ENCODE peak calls at places on chromosomes 3 and 15, in five cellular contexts. B is foreskin fibroblast, H is OCI-LY7, X is GM06990, I is A549. Z is an unnamed sample.

GRCh38 chr3:149784064-149784704 is 8.2 kb downstream of the ANKUB1 start:
- DNase-seq in H (no peak), X (no peak), B (peak; percentile 32), I (no peak), Z (no peak)

GRCh38 chr3:23992051-23992628 is 47.1 kb downstream of the NR1D2 start:
- DNase-seq in I (no peak), X (no peak), H (no peak), B (peak; percentile 53), Z (no peak)

GRCh38 chr15:90402230-90402629 is 14.2 kb downstream of the IQGAP1 start:
- DNase-seq in H (no peak), X (no peak), I (no peak), B (peak; percentile 91), Z (no peak)

GRCh38 chr3:3765661-3766060 is 33.6 kb upstream of the LRRN1 start:
- DNase-seq in X (no peak), I (no peak), B (no peak), H (no peak), Z (no peak)

GRCh38 chr3:149277338-149277813 is 55.7 kb upstream of the CP start:
- DNase-seq in H (peak; percentile 70), X (no peak), B (peak; percentile 82), I (peak; percentile 38), Z (no peak)

GRCh38 chr3:187714404-187714979 is 12.1 kb upstream of the RTP2 start:
- DNase-seq in B (peak; percentile 89), X (peak; percentile 28), I (peak; percentile 59), H (peak; percentile 82), Z (peak; percentile 66)

GRCh38 chr3:59908700-59909099 is 858.9 kb upstream of the CFAP20DC start:
- DNase-seq in B (no peak), I (no peak), H (no peak), X (no peak), Z (no peak)

GRCh38 chr3:16548721-16549120 is 35.2 kb upstream of the RFTN1 start:
- DNase-seq in H (no peak), I (no peak), X (no peak), B (peak; percentile 72), Z (no peak)

GRCh38 chr15:49927462-49927861 is 191.6 kb downstream of the ATP8B4 start:
- DNase-seq in I (no peak), B (peak; percentile 75), H (no peak), X (no peak), Z (no peak)

GRCh38 chr15:81111018-81111417 is 23.1 kb upstream of the CFAP161 start:
- DNase-seq in I (no peak), X (no peak), H (no peak), B (no peak), Z (no peak)

GRCh38 chr15:81107889-81108288 is 26.2 kb upstream of the CFAP161 start:
- DNase-seq in H (no peak), I (no peak), B (no peak), X (no peak), Z (no peak)

GRCh38 chr15:81105521-81105920 is 28.5 kb upstream of the CFAP161 start:
- DNase-seq in X (no peak), B (no peak), I (no peak), H (no peak), Z (no peak)

GRCh38 chr15:81106560-81106959 is 27.5 kb upstream of the CFAP161 start:
- DNase-seq in B (peak; percentile 88), I (peak; percentile 61), H (peak; percentile 54), X (peak; percentile 17), Z (peak; percentile 72)

DNA sequence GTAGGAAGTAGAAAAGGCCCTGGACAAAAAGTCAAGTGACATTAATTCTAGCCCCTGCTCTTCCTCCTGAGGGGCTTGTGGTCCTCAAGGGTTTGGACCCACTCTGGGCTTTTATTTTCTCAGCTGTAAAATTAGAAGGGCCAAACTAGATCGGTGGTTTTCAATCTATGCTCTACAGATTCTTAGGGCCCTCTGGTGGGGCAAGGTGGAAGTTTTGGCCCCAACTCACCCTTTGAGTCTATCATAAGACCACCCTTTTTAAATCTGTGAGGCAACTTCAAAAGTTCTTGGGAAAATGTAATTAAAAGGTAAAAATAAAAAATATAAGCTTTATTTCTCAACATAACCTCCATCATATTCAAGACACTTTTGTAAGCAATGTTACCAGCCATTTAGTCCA is 25.6 kb upstream of the CFAP161 start:
- DNase-seq in B (no peak), H (peak; percentile 38), I (no peak), X (no peak), Z (no peak)
- TF ChIP-seq CTCF in B (peak; percentile 55), H (peak; percentile 81), I (peak; percentile 26), X (peak; percentile 74), Z (peak; percentile 42)

GRCh38 chr3:138023754-138024153 is 13.8 kb downstream of the CLDN18 start:
- DNase-seq in H (no peak), X (no peak), I (no peak), B (no peak), Z (no peak)
- TF ChIP-seq CTCF in H (no peak), X (no peak), I (no peak), B (no peak), Z (no peak)

GRCh38 chr3:131702156-131702555 is 199.4 kb upstream of the MRPL3 start:
- DNase-seq in X (no peak), I (no peak), B (peak; percentile 44), H (no peak), Z (no peak)
- TF ChIP-seq CTCF in X (no peak), I (no peak), B (no peak), H (no peak), Z (no peak)

GRCh38 chr15:28934645-28935044 is 48.9 kb downstream of the APBA2 start:
- DNase-seq in I (no peak), X (no peak), B (no peak), H (no peak), Z (no peak)

GRCh38 chr15:28936081-28936480 is 50.3 kb downstream of the APBA2 start:
- DNase-seq in B (no peak), H (no peak), I (no peak), X (no peak), Z (no peak)

GRCh38 chr15:28936481-28936881 is 50.7 kb downstream of the APBA2 start:
- DNase-seq in X (no peak), H (no peak), B (no peak), I (no peak), Z (no peak)

GRCh38 chr15:28933710-28934445 is 48.1 kb downstream of the APBA2 start:
- DNase-seq in X (no peak), B (peak; percentile 23), I (no peak), H (no peak), Z (no peak)

DNA sequence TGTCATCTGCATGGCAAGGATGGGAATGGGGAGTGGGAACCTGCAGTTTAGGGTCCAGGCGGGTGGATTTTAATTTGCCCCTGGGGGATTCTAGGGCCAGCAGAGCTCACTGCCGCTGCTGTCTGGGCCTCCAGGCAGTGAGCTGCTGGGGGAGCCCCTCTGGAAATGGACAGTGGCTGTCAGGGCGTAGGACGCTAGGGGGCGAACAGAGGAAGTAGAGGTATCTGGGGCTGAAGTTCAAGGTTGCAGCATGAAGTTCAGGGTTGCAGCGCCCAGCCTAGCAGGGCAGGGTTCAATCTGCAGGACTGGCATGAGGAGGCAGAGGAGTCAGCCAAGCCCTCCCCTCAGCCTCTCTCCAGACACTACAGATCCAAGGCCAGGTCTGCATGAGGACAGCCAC is 49.5 kb downstream of the APBA2 start:
- DNase-seq in I (peak; percentile 46), B (peak; percentile 44), X (no peak), H (peak; percentile 48), Z (peak; percentile 44)
- TF ChIP-seq CTCF in I (peak; percentile 41), B (no peak), X (peak; percentile 64), H (peak; percentile 75), Z (peak; percentile 29)

GRCh38 chr15:25792128-25792527 is 71.0 kb downstream of the ATP10A start:
- DNase-seq in X (no peak), B (no peak), I (no peak), H (no peak), Z (no peak)

GRCh38 chr15:25789206-25789605 is 73.9 kb downstream of the ATP10A start:
- DNase-seq in I (no peak), B (peak; percentile 33), H (no peak), X (no peak), Z (no peak)

GRCh38 chr15:25787855-25788521 is 75.1 kb downstream of the ATP10A start:
- DNase-seq in H (no peak), I (peak; percentile 48), X (no peak), B (peak; percentile 73), Z (no peak)

GRCh38 chr15:25789616-25790002 is 73.5 kb downstream of the ATP10A start:
- DNase-seq in I (no peak), X (no peak), B (no peak), H (no peak), Z (no peak)

DNA sequence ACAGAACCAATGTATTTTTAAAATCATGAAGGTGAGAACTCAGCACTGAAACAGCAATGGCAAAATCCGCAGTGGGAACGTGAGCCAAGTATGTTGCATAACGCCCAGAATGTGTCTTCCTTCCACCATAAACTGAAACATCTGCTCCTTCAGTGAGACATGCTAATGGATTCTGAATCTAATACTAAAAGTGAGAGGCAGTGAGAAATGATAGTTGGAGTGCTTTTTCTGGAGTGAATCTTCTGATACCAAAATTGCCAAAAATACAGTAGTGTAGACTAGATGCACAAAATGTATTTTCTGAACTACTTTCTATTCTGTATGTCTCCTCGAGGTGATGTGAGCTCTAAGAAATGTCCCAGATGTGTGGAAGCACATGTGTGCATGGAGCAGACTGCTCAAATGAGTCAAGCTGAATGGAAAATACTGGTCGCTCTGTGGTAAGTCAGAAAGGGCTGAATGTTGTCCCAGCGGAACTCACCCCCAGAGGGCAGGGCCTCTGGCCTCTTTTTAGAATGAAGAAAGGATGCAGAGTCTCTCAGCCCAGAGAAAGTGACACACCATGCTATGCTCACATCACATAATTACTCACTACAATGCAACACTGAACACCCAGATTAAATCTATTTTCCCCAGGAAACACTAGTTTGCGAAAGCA is 73.0 kb downstream of the ATP10A start:
- DNase-seq in H (peak; percentile 34), X (no peak), I (no peak), B (peak; percentile 95), Z (no peak)
- TF ChIP-seq CTCF in H (peak; percentile 12), X (no peak), I (no peak), B (no peak), Z (no peak)

DNA sequence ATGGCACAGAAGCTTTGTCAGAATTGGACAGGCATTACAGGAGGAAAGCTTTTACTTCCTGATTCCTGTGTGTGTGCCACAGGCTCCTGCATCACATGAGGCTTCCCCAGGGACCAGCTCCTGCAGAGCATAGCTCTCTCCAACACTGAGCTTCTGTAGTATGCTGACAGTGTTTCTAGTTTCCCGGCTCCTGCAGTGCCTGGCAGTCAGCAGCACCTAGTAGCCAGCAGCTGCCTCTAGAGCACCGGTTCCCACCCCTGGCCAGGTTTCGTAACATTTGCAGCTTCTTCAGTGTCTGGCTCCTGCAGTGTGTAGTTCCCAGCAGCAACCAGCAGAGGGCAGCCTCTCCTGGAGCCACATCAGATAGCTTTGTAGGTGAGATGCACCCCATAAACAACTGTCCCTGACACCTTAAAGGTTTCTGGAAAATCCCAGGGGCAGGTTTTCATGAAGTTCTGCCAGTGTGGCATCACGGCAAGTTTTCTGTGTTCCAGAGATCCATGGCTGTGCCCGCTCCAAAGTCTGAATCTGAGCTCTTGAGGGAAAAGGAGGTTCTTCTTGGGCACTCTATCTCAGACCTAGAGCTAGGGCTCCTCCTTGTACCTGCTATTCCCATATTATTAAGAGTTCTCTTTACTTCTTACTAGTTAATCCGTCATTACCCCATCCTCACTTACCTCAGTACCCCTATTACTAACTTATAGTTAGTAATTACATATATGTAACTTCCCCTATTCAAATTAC is 5.7 kb upstream of the TRA2B start:
- DNase-seq in H (peak; percentile 88), B (peak; percentile 91), X (peak; percentile 56), I (peak; percentile 62), Z (peak; percentile 84)
- TF ChIP-seq CTCF in H (peak; percentile 99), B (peak; percentile 100), X (peak; percentile 99), I (peak; percentile 79), Z (peak; percentile 99)

Z was measured in GM10248.